ENCODE peak calls at places on chromosome 18, in nine cellular contexts. V is choroid plexus epithelial cell, R is cardiac muscle cell, G is GM12865, E is NB4, K is right lobe of liver, U is breast epithelium, M is pancreas, L is stomach. Q is an unnamed sample.

GRCh38 chr18:50870138-50870845 is 8.6 kb upstream of the ME2 start:
- DNase-seq in V (peak; percentile 51), R (no peak), G (no peak), E (peak; percentile 27), K (no peak), U (no peak), M (no peak), L (no peak), Q (no peak)

GRCh38 chr18:8912348-8913057 is 190.0 kb upstream of the NDUFV2 start:
- DNase-seq in V (no peak), R (peak; percentile 0), G (peak; percentile 54), E (no peak), K (no peak), U (no peak), M (no peak), L (no peak), Q (no peak)

GRCh38 chr18:46538376-46538775 is 118.6 kb downstream of the LOXHD1 start:
- DNase-seq in V (no peak), R (no peak), G (no peak), E (no peak), K (no peak), U (no peak), M (no peak), L (no peak), Q (no peak)

GRCh38 chr18:31684279-31685096 is at the start of gene B4GALT6:
- DNase-seq in V (peak; percentile 33), R (peak; percentile 75), G (peak; percentile 82), E (peak; percentile 73), K (peak; percentile 58), U (no peak), M (peak; percentile 32), L (no peak), Q (no peak)

GRCh38 chr18:6752200-6752873 is 22.8 kb downstream of the ARHGAP28 start:
- DNase-seq in V (peak; percentile 89), R (peak; percentile 37), G (no peak), E (no peak), K (no peak), U (no peak), M (no peak), L (no peak), Q (no peak)

GRCh38 chr18:75010260-75010659 is 198.7 kb downstream of the PTGR3 start:
- DNase-seq in V (no peak), R (no peak), G (no peak), E (no peak), K (no peak), U (no peak), M (no peak), L (no peak), Q (no peak)

GRCh38 chr18:75201273-75201898 is 7.6 kb downstream of the PTGR3 start:
- DNase-seq in V (no peak), R (no peak), G (no peak), E (no peak), K (no peak), U (no peak), M (no peak), L (peak; percentile 68), Q (no peak)

GRCh38 chr18:63315879-63316278 is 3.7 kb downstream of the BCL2 start:
- DNase-seq in V (no peak), R (no peak), G (peak; percentile 25), E (no peak), K (no peak), U (no peak), M (no peak), L (no peak), Q (no peak)

GRCh38 chr18:70234667-70235459 is 29.4 kb upstream of the RTTN start:
- DNase-seq in V (peak; percentile 22), R (peak; percentile 5), G (peak; percentile 19), E (peak; percentile 20), K (no peak), U (no peak), M (no peak), L (no peak), Q (no peak)

GRCh38 chr18:48179666-48180065 is 229.5 kb downstream of the ZBTB7C start:
- DNase-seq in V (no peak), R (no peak), G (no peak), E (no peak), K (no peak), U (no peak), M (no peak), L (no peak), Q (no peak)

GRCh38 chr18:61831071-61831470 is 61.7 kb downstream of the RNF152 start:
- DNase-seq in V (peak; percentile 69), R (peak; percentile 65), G (no peak), E (no peak), K (no peak), U (no peak), M (no peak), L (no peak), Q (no peak)
- H3K4me3 ChIP-seq in V (peak overlapping the region; percentile 31), R (no peak overlapping the region), G (no peak overlapping the region), E (no peak overlapping the region), K (no peak overlapping the region), U (no peak overlapping the region), M (no peak overlapping the region), L (no peak overlapping the region), Q (no peak overlapping the region)

GRCh38 chr18:11308499-11308898 is 159.1 kb upstream of the PIEZO2 start:
- DNase-seq in V (peak; percentile 50), R (no peak), G (no peak), E (peak; percentile 69), K (no peak), U (no peak), M (no peak), L (no peak), Q (no peak)

GRCh38 chr18:11307716-11308115 is 158.3 kb upstream of the PIEZO2 start:
- DNase-seq in V (no peak), R (no peak), G (no peak), E (no peak), K (no peak), U (no peak), M (no peak), L (no peak), Q (no peak)

GRCh38 chr18:11310476-11311086 is 161.2 kb upstream of the PIEZO2 start:
- DNase-seq in V (peak; percentile 62), R (peak; percentile 79), G (peak; percentile 77), E (peak; percentile 53), K (no peak), U (no peak), M (no peak), L (no peak), Q (peak; percentile 29)

GRCh38 chr18:11305507-11305906 is 156.1 kb upstream of the PIEZO2 start:
- DNase-seq in V (no peak), R (no peak), G (no peak), E (no peak), K (no peak), U (no peak), M (no peak), L (no peak), Q (no peak)

DNA sequence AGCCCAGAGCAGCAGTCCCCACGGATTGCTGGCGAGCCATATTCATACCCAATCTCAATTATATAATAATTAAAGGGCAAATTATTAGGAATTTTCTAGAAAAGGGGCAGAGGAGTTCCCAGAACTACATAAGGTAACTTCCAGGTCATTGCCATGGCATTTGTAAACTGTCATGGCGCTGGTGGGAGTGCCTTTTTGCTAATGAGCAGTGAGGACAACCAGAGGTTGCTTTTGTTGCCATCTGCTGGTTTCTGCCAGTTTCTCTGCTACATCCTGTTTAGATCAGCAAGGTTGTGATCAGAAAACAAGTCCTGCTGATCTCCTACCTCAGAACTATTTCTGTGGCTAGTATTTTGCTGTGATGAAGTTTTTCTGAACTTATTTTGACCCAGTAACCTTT is 159.8 kb upstream of the PIEZO2 start:
- DNase-seq in V (peak; percentile 77), R (no peak), G (peak; percentile 72), E (peak; percentile 35), K (no peak), U (no peak), M (no peak), L (no peak), Q (no peak)
- TF ChIP-seq CTCF in V (peak; percentile 60), R (peak; percentile 29), G (peak; percentile 41), E (no peak), K (peak; percentile 17), U (no peak), M (no peak), L (no peak), Q (no peak)

GRCh38 chr18:22934789-22935188 is 1.7 kb downstream of the RBBP8 start:
- DNase-seq in V (no peak), R (no peak), G (no peak), E (peak; percentile 6), K (no peak), U (no peak), M (no peak), L (no peak), Q (no peak)

GRCh38 chr18:22933958-22934423 is 863 bp downstream of the RBBP8 start:
- DNase-seq in V (peak; percentile 19), R (no peak), G (no peak), E (no peak), K (no peak), U (no peak), M (no peak), L (no peak), Q (no peak)

GRCh38 chr18:22936515-22936914 is 3.4 kb downstream of the RBBP8 start:
- DNase-seq in V (no peak), R (no peak), G (no peak), E (no peak), K (no peak), U (no peak), M (no peak), L (no peak), Q (no peak)

GRCh38 chr18:22933206-22933957 is at the start of gene RBBP8:
- DNase-seq in V (peak; percentile 76), R (peak; percentile 94), G (peak; percentile 91), E (peak; percentile 92), K (peak; percentile 92), U (peak; percentile 76), M (peak; percentile 84), L (peak; percentile 88), Q (peak; percentile 84)

GRCh38 chr18:22935431-22935830 is 2.3 kb downstream of the RBBP8 start:
- DNase-seq in V (no peak), R (no peak), G (peak; percentile 33), E (peak; percentile 36), K (no peak), U (no peak), M (no peak), L (no peak), Q (no peak)
- H3K4me3 ChIP-seq in V (no peak overlapping the region), R (peak overlapping the region; percentile 53), G (peak overlapping the region; percentile 90), E (peak overlapping the region; percentile 93), K (no peak overlapping the region), U (peak overlapping the region; percentile 11), M (no peak overlapping the region), L (no peak overlapping the region), Q (no peak overlapping the region)

DNA sequence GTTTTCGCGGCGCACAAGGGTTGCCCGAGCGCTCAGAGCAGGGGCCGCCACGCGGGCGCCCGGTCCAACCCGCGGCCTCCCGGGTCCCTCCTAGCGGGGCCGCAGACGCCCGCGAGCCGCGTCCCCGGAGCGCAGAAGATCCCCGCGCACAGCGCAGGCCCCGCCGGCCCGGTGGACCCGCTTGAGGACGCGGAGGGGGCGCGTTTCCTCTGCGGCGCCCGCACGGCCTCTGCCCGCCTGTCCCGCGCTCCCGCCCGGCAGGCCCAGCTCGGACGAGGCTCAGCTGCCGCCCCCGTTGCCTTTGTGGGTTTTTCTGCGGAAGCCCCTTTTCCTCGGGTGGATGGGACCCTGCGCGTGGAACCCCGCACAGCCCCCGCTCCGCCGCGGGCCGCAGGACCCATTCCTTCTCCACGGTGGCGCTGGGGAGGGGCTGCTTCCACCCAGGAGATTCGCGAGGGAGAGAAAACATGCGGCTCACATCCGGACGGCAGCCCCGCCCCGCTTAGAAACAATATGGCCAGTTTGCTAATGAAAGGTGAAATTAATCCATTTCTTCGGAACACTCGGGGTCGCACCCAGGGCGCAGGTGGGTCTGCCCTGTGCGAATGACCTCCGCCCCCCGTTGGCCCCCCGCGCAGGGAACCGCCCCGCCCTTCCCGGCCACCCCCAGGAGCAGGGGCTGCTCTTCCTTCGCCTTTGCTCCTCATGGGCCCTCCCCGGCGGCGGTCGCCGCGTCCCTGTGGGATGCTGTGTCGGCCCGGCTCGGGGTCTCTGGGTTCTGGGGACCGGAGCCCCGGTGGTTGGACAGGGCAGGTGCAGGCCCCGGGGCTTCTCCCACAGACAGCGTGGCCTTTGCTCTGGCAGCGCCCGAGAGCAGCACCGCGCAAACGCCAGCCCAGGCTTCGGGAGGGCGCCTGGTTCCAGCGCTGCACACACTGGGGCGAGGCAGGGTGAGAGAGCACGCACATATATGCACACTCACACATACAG is 9.3 kb upstream of the KCNG2 start:
- DNase-seq in V (peak; percentile 37), R (no peak), G (no peak), E (no peak), K (peak; percentile 49), U (peak; percentile 46), M (no peak), L (no peak), Q (no peak)
- TF ChIP-seq CTCF in V (peak; percentile 19), R (no peak), G (no peak), E (no peak), K (no peak), U (no peak), M (no peak), L (no peak), Q (no peak)

Q was measured in left ventricle myocardium inferior.